ENCODE peak calls at places on chromosomes 11 and 22, in five cellular contexts. F is tibial nerve; E is effector memory CD4-positive, alpha-beta T cell; Y is breast epithelium; A is CD4-positive, CD25-positive, alpha-beta regulatory T cell. P is an unnamed sample.

GRCh38 chr22:44295406-44295805 is 17.3 kb downstream of the SHISAL1 start:
- DNase-seq in F (no peak), E (no peak), Y (no peak), A (no peak), P (no peak)

GRCh38 chr11:81967242-81967641 is 766.4 kb downstream of the FAM181B start:
- DNase-seq in F (no peak), E (no peak), Y (no peak), A (no peak), P (no peak)

GRCh38 chr22:46373166-46373565 is 37.7 kb downstream of the TRMU start:
- DNase-seq in F (no peak), E (no peak), Y (no peak), A (no peak), P (no peak)

GRCh38 chr22:26894766-26895485 is 237.5 kb downstream of the MIAT start:
- DNase-seq in F (no peak), E (no peak), Y (no peak), A (no peak), P (peak; percentile 82)

GRCh38 chr11:82195251-82195650 is 538.4 kb downstream of the FAM181B start:
- DNase-seq in F (no peak), E (no peak), Y (no peak), A (no peak), P (no peak)

GRCh38 chr11:94860333-94860732 is 92.2 kb downstream of the AMOTL1 start:
- DNase-seq in F (no peak), E (no peak), Y (no peak), A (no peak), P (no peak)

GRCh38 chr11:123183391-123184099 is 11.5 kb downstream of the CLMP start:
- DNase-seq in F (no peak), E (no peak), Y (no peak), A (no peak), P (peak; percentile 66)

GRCh38 chr11:69307421-69307820 is 13.5 kb downstream of the MYEOV start:
- DNase-seq in F (no peak), E (no peak), Y (no peak), A (no peak), P (no peak)

GRCh38 chr11:130546438-130546837 is 98.0 kb downstream of the ADAMTS15 start:
- DNase-seq in F (no peak), E (no peak), Y (no peak), A (no peak), P (no peak)

GRCh38 chr11:123260511-123261211 is 65.6 kb upstream of the CLMP start:
- DNase-seq in F (no peak), E (no peak), Y (no peak), A (no peak), P (no peak)

GRCh38 chr11:3120071-3120792 is 44.9 kb downstream of the OSBPL5 start:
- DNase-seq in F (peak; percentile 11), E (no peak), Y (no peak), A (no peak), P (no peak)

GRCh38 chr11:126462422-126462821 is 106.9 kb downstream of the ST3GAL4 start:
- DNase-seq in F (no peak), E (no peak), Y (no peak), A (no peak), P (no peak)

GRCh38 chr11:2257023-2257700 is 13.2 kb downstream of the ASCL2 start:
- DNase-seq in F (no peak), E (no peak), Y (peak; percentile 83), A (no peak), P (no peak)

GRCh38 chr11:126637800-126638175 is 282.3 kb downstream of the ST3GAL4 start:
- DNase-seq in F (no peak), E (no peak), Y (no peak), A (no peak), P (peak; percentile 92)

GRCh38 chr11:134764966-134765365 is 352.9 kb upstream of the B3GAT1 start:
- DNase-seq in F (no peak), E (no peak), Y (no peak), A (no peak), P (no peak)

GRCh38 chr11:57434640-57435546 is 8.0 kb upstream of the SLC43A3 start:
- DNase-seq in F (no peak), E (no peak), Y (peak; percentile 38), A (no peak), P (peak; percentile 36)

GRCh38 chr11:36373040-36374010 is 77.2 kb downstream of the PRR5L start:
- DNase-seq in F (no peak), E (no peak), Y (no peak), A (no peak), P (no peak)

GRCh38 chr22:46854125-46854870 is 91.8 kb downstream of the TBC1D22A start:
- DNase-seq in F (no peak), E (no peak), Y (no peak), A (no peak), P (no peak)

GRCh38 chr11:129768356-129768755 is 47.3 kb upstream of the TMEM45B start:
- DNase-seq in F (no peak), E (no peak), Y (no peak), A (no peak), P (no peak)

GRCh38 chr11:31702966-31703365 is 108.2 kb downstream of the PAX6 start:
- DNase-seq in F (no peak), E (no peak), Y (no peak), A (no peak), P (no peak)

GRCh38 chr11:121461843-121462242 is 9.1 kb upstream of the SORL1-AS1 start:
- DNase-seq in F (no peak), E (no peak), Y (no peak), A (no peak), P (no peak)

GRCh38 chr22:27253541-27253940 is 548.0 kb downstream of the MN1 start:
- DNase-seq in F (no peak), E (no peak), Y (no peak), A (no peak), P (no peak)

GRCh38 chr11:121672630-121673487 is 220.1 kb upstream of the SORL1-AS1 start:
- DNase-seq in F (no peak), E (no peak), Y (no peak), A (no peak), P (no peak)

GRCh38 chr11:61174949-61175348 is 13.7 kb upstream of the VPS37C start:
- DNase-seq in F (no peak), E (no peak), Y (no peak), A (no peak), P (no peak)

GRCh38 chr22:24379536-24379935 is 47.9 kb upstream of the ADORA2A start:
- DNase-seq in F (no peak), E (no peak), Y (no peak), A (no peak), P (no peak)

DNA sequence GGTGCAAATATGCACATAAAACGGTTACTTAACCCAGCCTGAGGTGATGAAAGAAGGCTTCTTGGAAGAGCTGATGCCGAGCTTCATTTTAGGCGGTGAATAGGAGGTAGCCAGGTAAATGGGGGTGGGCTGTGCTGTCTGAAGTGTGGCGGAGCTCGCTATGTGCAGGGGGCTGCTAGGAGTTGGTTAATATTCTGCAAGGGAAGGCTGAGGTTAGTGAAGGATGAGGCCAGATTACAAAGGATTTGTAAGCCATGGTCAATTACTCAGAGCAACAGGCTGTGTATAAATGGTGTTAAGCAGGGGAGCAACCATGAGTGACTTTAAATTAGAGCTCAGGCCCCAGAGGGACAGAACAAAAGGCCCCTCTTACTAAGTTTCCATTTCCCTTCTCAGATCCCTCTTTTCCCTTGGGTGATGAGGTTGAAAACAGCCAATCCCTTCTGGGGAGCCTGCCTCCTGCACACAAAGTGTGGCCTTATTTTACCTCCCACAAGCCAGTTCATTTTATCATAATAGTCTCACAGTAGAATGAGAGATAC is 7.3 kb upstream of the MCAM start:
- DNase-seq in F (no peak), E (no peak), Y (no peak), A (no peak), P (no peak)
- H3K27me3 ChIP-seq in F (no peaks in the 10 kb centered on the region), E (no peaks in the 10 kb centered on the region), Y (peaks cover 3% of the 10 kb centered on the region), A (no peaks in the 10 kb centered on the region), P (no peaks in the 10 kb centered on the region)

GRCh38 chr11:65411681-65412070 is 10.9 kb upstream of the NEAT1 start:
- DNase-seq in F (peak; percentile 1), E (no peak), Y (no peak), A (no peak), P (no peak)
- H3K36me3 ChIP-seq in F (peaks cover 7% of the 10 kb centered on the region), E (peaks cover 35% of the 10 kb centered on the region), Y (no peaks in the 10 kb centered on the region), A (peaks cover 43% of the 10 kb centered on the region), P (peaks cover 39% of the 10 kb centered on the region)

GRCh38 chr11:826836-827145 is 928 bp upstream of the CRACR2B start:
- DNase-seq in F (no peak), E (no peak), Y (no peak), A (no peak), P (no peak)
- H3K4me3 ChIP-seq in F (peak overlapping the region; percentile 49), E (peak overlapping the region; percentile 57), Y (peak overlapping the region; percentile 60), A (no peak overlapping the region), P (no peak overlapping the region)

DNA sequence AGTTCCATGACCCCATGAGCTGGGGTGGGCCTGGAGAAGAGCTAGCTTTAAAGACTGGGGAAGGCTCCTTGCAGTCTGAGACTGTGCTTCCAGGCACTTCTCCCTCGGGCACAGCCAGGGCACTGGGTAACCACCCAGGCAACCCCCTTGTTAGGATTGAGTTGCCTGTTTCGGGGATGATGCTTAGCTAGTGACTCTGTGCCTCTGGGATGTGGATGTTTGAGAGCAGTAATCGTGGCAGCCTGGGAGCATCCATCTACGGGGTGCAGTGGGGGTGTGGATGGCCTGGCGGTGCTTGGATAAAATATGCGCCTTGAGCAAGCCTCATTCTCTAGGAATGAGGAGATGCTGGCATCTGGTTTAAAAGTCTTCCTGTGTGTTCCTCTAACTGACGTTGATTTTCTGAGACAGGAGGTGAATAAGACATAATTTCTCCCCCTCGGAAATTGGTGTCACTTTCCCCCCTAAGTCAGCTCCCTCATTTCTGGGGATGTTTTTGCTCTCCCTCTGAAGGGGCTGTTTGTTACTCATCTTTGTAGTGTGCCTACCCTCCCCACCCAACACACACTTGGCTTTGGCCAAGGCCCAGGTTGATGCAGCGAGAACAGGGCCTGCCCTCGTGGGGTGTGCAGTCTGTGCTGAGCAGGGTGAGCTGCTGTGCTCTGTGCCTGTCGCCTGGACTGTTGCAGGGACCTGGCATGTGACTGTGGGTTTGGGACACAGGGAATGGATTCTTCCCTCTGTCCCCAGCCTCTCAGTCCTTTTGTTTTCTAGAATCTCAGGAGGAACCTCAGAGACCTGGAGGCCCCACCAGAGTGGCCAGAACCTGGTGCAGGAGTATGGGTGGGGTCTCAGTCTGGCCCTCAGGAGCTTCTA is 2.0 kb downstream of the GNAZ start:
- DNase-seq in F (no peak), E (no peak), Y (no peak), A (no peak), P (no peak)
- H3K27me3 ChIP-seq in F (no peaks in the 10 kb centered on the region), E (no peaks in the 10 kb centered on the region), Y (no peaks in the 10 kb centered on the region), A (no peaks in the 10 kb centered on the region), P (no peaks in the 10 kb centered on the region)

GRCh38 chr22:29816128-29816527 is 21.9 kb downstream of the ASCC2 start:
- DNase-seq in F (no peak), E (no peak), Y (no peak), A (no peak), P (peak; percentile 57)

GRCh38 chr22:29815580-29815979 is 22.5 kb downstream of the ASCC2 start:
- DNase-seq in F (no peak), E (no peak), Y (no peak), A (no peak), P (no peak)

GRCh38 chr22:29816539-29816938 is 21.5 kb downstream of the ASCC2 start:
- DNase-seq in F (no peak), E (no peak), Y (no peak), A (no peak), P (no peak)

GRCh38 chr22:29816980-29817379 is 21.1 kb downstream of the ASCC2 start:
- DNase-seq in F (no peak), E (no peak), Y (no peak), A (no peak), P (no peak)

DNA sequence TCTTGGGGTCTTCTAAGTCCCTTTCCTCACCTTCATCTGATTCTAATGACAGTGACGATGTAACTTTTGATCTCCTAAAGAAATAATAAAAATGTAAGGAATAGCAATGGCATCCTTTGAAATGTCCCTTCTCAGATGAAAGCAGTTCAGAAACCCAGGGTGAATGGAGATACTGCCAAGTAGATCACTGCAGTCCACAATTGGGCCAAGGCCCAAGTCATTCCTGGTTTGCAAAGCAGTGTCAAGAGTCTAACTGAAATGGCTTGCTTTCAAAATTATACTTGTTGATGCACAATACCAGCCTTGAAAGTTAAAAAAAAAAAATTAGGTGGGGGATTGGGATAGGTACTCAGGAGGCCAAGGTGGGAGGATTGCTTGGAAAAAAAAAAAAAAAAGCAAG is 20.4 kb downstream of the ASCC2 start:
- DNase-seq in F (no peak), E (no peak), Y (no peak), A (no peak), P (no peak)
- H3K36me3 ChIP-seq in F (peaks cover 6% of the 10 kb centered on the region), E (peaks cover 75% of the 10 kb centered on the region), Y (no peaks in the 10 kb centered on the region), A (peaks cover 80% of the 10 kb centered on the region), P (peaks cover 47% of the 10 kb centered on the region)